ENCODE peak calls at places on chromosomes 1 and 21, in nine cellular contexts. One of them, this sample, is unnamed.

GRCh38 chr1:103365860-103366569 is 159.5 kb upstream of the RNPC3 start:
- ATAC-seq in heart left ventricle: no peak
- ATAC-seq in right lobe of liver: no peak
- ATAC-seq in upper lobe of left lung: no peak
- ATAC-seq in body of pancreas: no peak
- ATAC-seq in gastrocnemius medialis: no peak
- ATAC-seq in K562: no peak
- ATAC-seq in GM12878: no peak
- ATAC-seq in HCT116: no peak
- ATAC-seq in this sample: no peak

GRCh38 chr1:198549863-198550262 is 9.4 kb upstream of the ATP6V1G3 start:
- ATAC-seq in heart left ventricle: no peak
- ATAC-seq in right lobe of liver: peak
- ATAC-seq in upper lobe of left lung: no peak
- ATAC-seq in body of pancreas: no peak
- ATAC-seq in gastrocnemius medialis: no peak
- ATAC-seq in K562: no peak
- ATAC-seq in GM12878: peak
- ATAC-seq in HCT116: no peak
- ATAC-seq in this sample: no peak

GRCh38 chr1:95186149-95186548 is 47.9 kb upstream of the RWDD3 start:
- ATAC-seq in heart left ventricle: no peak
- ATAC-seq in right lobe of liver: no peak
- ATAC-seq in upper lobe of left lung: no peak
- ATAC-seq in body of pancreas: no peak
- ATAC-seq in gastrocnemius medialis: no peak
- ATAC-seq in K562: no peak
- ATAC-seq in GM12878: no peak
- ATAC-seq in HCT116: no peak
- ATAC-seq in this sample: no peak

GRCh38 chr21:24895885-24896734 is 711.2 kb downstream of the MRPL39 start:
- ATAC-seq in heart left ventricle: no peak
- ATAC-seq in right lobe of liver: peak
- ATAC-seq in upper lobe of left lung: no peak
- ATAC-seq in body of pancreas: no peak
- ATAC-seq in gastrocnemius medialis: no peak
- ATAC-seq in K562: no peak
- ATAC-seq in GM12878: peak
- ATAC-seq in HCT116: no peak
- ATAC-seq in this sample: no peak

GRCh38 chr1:44377925-44378784 is 23.1 kb upstream of the ERI3 start:
- ATAC-seq in heart left ventricle: no peak
- ATAC-seq in right lobe of liver: peak
- ATAC-seq in upper lobe of left lung: no peak
- ATAC-seq in body of pancreas: no peak
- ATAC-seq in gastrocnemius medialis: no peak
- ATAC-seq in K562: peak
- ATAC-seq in GM12878: peak
- ATAC-seq in HCT116: peak
- ATAC-seq in this sample: no peak

GRCh38 chr1:109866071-109866470 is 44.6 kb upstream of the CSF1 start:
- ATAC-seq in heart left ventricle: no peak
- ATAC-seq in right lobe of liver: no peak
- ATAC-seq in upper lobe of left lung: no peak
- ATAC-seq in body of pancreas: no peak
- ATAC-seq in gastrocnemius medialis: no peak
- ATAC-seq in K562: no peak
- ATAC-seq in GM12878: no peak
- ATAC-seq in HCT116: no peak
- ATAC-seq in this sample: no peak

GRCh38 chr1:231507476-231508355 is 20.8 kb upstream of the TSNAX start:
- ATAC-seq in heart left ventricle: no peak
- ATAC-seq in right lobe of liver: no peak
- ATAC-seq in upper lobe of left lung: no peak
- ATAC-seq in body of pancreas: no peak
- ATAC-seq in gastrocnemius medialis: peak
- ATAC-seq in K562: no peak
- ATAC-seq in GM12878: peak
- ATAC-seq in HCT116: no peak
- ATAC-seq in this sample: no peak

GRCh38 chr1:90526954-90527353 is 190.1 kb downstream of the BARHL2 start:
- ATAC-seq in heart left ventricle: no peak
- ATAC-seq in right lobe of liver: no peak
- ATAC-seq in upper lobe of left lung: no peak
- ATAC-seq in body of pancreas: no peak
- ATAC-seq in gastrocnemius medialis: no peak
- ATAC-seq in K562: no peak
- ATAC-seq in GM12878: peak
- ATAC-seq in HCT116: no peak
- ATAC-seq in this sample: no peak

GRCh38 chr1:207298186-207298585 is 23.3 kb upstream of the CD55 start:
- ATAC-seq in heart left ventricle: no peak
- ATAC-seq in right lobe of liver: peak
- ATAC-seq in upper lobe of left lung: peak
- ATAC-seq in body of pancreas: no peak
- ATAC-seq in gastrocnemius medialis: no peak
- ATAC-seq in K562: no peak
- ATAC-seq in GM12878: no peak
- ATAC-seq in HCT116: no peak
- ATAC-seq in this sample: no peak

GRCh38 chr1:184953600-184954219 is 20.6 kb downstream of the NIBAN1 start:
- ATAC-seq in heart left ventricle: no peak
- ATAC-seq in right lobe of liver: no peak
- ATAC-seq in upper lobe of left lung: no peak
- ATAC-seq in body of pancreas: no peak
- ATAC-seq in gastrocnemius medialis: no peak
- ATAC-seq in K562: no peak
- ATAC-seq in GM12878: no peak
- ATAC-seq in HCT116: no peak
- ATAC-seq in this sample: no peak

GRCh38 chr1:150683914-150684313 is 13.0 kb downstream of the GOLPH3L start:
- ATAC-seq in heart left ventricle: no peak
- ATAC-seq in right lobe of liver: no peak
- ATAC-seq in upper lobe of left lung: no peak
- ATAC-seq in body of pancreas: no peak
- ATAC-seq in gastrocnemius medialis: no peak
- ATAC-seq in K562: no peak
- ATAC-seq in GM12878: peak
- ATAC-seq in HCT116: no peak
- ATAC-seq in this sample: no peak

GRCh38 chr1:44675186-44675585 is 672 bp downstream of the ARMH1 start:
- ATAC-seq in heart left ventricle: no peak
- ATAC-seq in right lobe of liver: no peak
- ATAC-seq in upper lobe of left lung: no peak
- ATAC-seq in body of pancreas: no peak
- ATAC-seq in gastrocnemius medialis: no peak
- ATAC-seq in K562: no peak
- ATAC-seq in GM12878: no peak
- ATAC-seq in HCT116: no peak
- ATAC-seq in this sample: no peak

GRCh38 chr1:241677171-241677570 is 25.1 kb downstream of the WDR64 start:
- ATAC-seq in heart left ventricle: no peak
- ATAC-seq in right lobe of liver: no peak
- ATAC-seq in upper lobe of left lung: no peak
- ATAC-seq in body of pancreas: no peak
- ATAC-seq in gastrocnemius medialis: no peak
- ATAC-seq in K562: no peak
- ATAC-seq in GM12878: peak
- ATAC-seq in HCT116: no peak
- ATAC-seq in this sample: no peak

GRCh38 chr1:47840791-47841190 is 156.4 kb downstream of the TRABD2B start:
- ATAC-seq in heart left ventricle: no peak
- ATAC-seq in right lobe of liver: no peak
- ATAC-seq in upper lobe of left lung: no peak
- ATAC-seq in body of pancreas: peak
- ATAC-seq in gastrocnemius medialis: no peak
- ATAC-seq in K562: no peak
- ATAC-seq in GM12878: no peak
- ATAC-seq in HCT116: no peak
- ATAC-seq in this sample: no peak

GRCh38 chr1:3610823-3611169 is 512 bp downstream of the MEGF6 start:
- ATAC-seq in heart left ventricle: no peak
- ATAC-seq in right lobe of liver: no peak
- ATAC-seq in upper lobe of left lung: no peak
- ATAC-seq in body of pancreas: no peak
- ATAC-seq in gastrocnemius medialis: no peak
- ATAC-seq in K562: no peak
- ATAC-seq in GM12878: no peak
- ATAC-seq in HCT116: peak
- ATAC-seq in this sample: no peak

GRCh38 chr1:225815526-225816178 is 5.7 kb downstream of the EPHX1 start:
- ATAC-seq in heart left ventricle: no peak
- ATAC-seq in right lobe of liver: no peak
- ATAC-seq in upper lobe of left lung: no peak
- ATAC-seq in body of pancreas: no peak
- ATAC-seq in gastrocnemius medialis: peak
- ATAC-seq in K562: no peak
- ATAC-seq in GM12878: no peak
- ATAC-seq in HCT116: no peak
- ATAC-seq in this sample: no peak

GRCh38 chr1:225812488-225813249 is 2.7 kb downstream of the EPHX1 start:
- ATAC-seq in heart left ventricle: no peak
- ATAC-seq in right lobe of liver: no peak
- ATAC-seq in upper lobe of left lung: no peak
- ATAC-seq in body of pancreas: no peak
- ATAC-seq in gastrocnemius medialis: no peak
- ATAC-seq in K562: peak
- ATAC-seq in GM12878: no peak
- ATAC-seq in HCT116: no peak
- ATAC-seq in this sample: no peak

GRCh38 chr1:225814381-225814780 is 4.5 kb downstream of the EPHX1 start:
- ATAC-seq in heart left ventricle: no peak
- ATAC-seq in right lobe of liver: no peak
- ATAC-seq in upper lobe of left lung: no peak
- ATAC-seq in body of pancreas: no peak
- ATAC-seq in gastrocnemius medialis: no peak
- ATAC-seq in K562: no peak
- ATAC-seq in GM12878: no peak
- ATAC-seq in HCT116: no peak
- ATAC-seq in this sample: no peak

GRCh38 chr1:225811622-225812487 is 1.9 kb downstream of the EPHX1 start:
- ATAC-seq in heart left ventricle: no peak
- ATAC-seq in right lobe of liver: peak
- ATAC-seq in upper lobe of left lung: no peak
- ATAC-seq in body of pancreas: no peak
- ATAC-seq in gastrocnemius medialis: peak
- ATAC-seq in K562: no peak
- ATAC-seq in GM12878: no peak
- ATAC-seq in HCT116: no peak
- ATAC-seq in this sample: no peak

GRCh38 chr1:225813250-225813964 is 3.5 kb downstream of the EPHX1 start:
- ATAC-seq in heart left ventricle: peak
- ATAC-seq in right lobe of liver: peak
- ATAC-seq in upper lobe of left lung: peak
- ATAC-seq in body of pancreas: peak
- ATAC-seq in gastrocnemius medialis: no peak
- ATAC-seq in K562: peak
- ATAC-seq in GM12878: peak
- ATAC-seq in HCT116: no peak
- ATAC-seq in this sample: peak
- TF ChIP-seq POLR2A in heart left ventricle: no peak
- TF ChIP-seq POLR2A in right lobe of liver: peak
- TF ChIP-seq POLR2A in upper lobe of left lung: peak
- TF ChIP-seq POLR2A in body of pancreas: no peak
- TF ChIP-seq POLR2A in gastrocnemius medialis: peak
- TF ChIP-seq POLR2A in K562: no peak
- TF ChIP-seq POLR2A in GM12878: no peak
- TF ChIP-seq POLR2A in HCT116: no peak
- TF ChIP-seq POLR2A in this sample: no peak

GRCh38 chr1:180912801-180913616 is at the start of gene KIAA1614:
- ATAC-seq in heart left ventricle: peak
- ATAC-seq in right lobe of liver: peak
- ATAC-seq in upper lobe of left lung: no peak
- ATAC-seq in body of pancreas: peak
- ATAC-seq in gastrocnemius medialis: peak
- ATAC-seq in K562: no peak
- ATAC-seq in GM12878: peak
- ATAC-seq in HCT116: no peak
- ATAC-seq in this sample: peak
- TF ChIP-seq POLR2A in heart left ventricle: no peak
- TF ChIP-seq POLR2A in right lobe of liver: no peak
- TF ChIP-seq POLR2A in upper lobe of left lung: no peak
- TF ChIP-seq POLR2A in body of pancreas: no peak
- TF ChIP-seq POLR2A in gastrocnemius medialis: no peak
- TF ChIP-seq POLR2A in K562: no peak
- TF ChIP-seq POLR2A in GM12878: no peak
- TF ChIP-seq POLR2A in HCT116: no peak
- TF ChIP-seq POLR2A in this sample: peak

DNA sequence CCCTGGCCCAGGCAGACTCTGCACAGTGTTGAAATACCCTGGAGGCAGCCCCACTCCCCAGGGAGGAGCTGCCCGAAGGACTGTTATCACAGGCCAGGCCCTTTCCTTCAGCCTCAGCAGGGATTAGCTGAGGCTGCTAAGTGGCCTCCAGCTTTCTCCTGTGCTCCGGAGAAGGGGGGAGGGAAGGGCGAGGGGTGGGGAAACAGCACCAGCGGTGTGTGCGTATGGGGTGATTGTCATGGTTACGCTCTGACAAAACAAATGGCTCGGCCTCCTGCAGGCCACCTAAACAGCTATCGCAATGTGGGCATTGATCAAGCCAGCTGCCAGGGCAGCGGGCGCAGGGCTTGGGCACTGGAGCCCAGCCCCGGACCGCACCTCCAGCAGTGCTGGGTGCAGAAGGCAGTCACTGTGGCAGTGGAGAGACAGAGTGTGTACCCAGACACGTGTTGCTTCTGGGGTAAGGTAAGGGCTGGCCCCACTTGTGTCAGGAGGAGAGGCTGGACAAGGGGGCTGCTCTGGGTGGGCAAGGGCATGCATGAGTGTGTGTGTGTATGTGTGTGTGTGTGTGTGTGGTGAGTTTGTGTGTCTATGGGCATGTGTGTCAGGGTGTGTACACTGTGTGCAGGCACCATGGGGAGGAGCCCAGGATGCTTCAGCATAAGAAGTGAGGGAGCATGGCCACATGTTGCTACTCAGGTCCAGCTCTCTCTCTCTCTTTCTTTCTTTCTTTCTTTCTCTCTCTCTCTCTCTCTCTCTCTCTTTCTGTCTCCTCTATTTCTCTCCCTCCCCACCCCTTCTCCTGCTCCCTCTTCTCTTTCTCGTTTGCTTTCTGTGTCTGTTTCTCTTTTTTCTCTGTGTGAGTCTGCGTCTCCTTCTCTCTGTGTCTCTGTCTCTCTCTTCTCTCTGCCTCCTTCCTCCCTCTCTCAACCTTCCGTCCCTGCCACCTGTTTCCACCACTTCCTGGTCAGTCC is at the start of gene VWA5B1:
- ATAC-seq in heart left ventricle: no peak
- ATAC-seq in right lobe of liver: no peak
- ATAC-seq in upper lobe of left lung: peak
- ATAC-seq in body of pancreas: peak
- ATAC-seq in gastrocnemius medialis: no peak
- ATAC-seq in K562: peak
- ATAC-seq in GM12878: no peak
- ATAC-seq in HCT116: no peak
- ATAC-seq in this sample: no peak
- TF ChIP-seq POLR2A in heart left ventricle: no peak
- TF ChIP-seq POLR2A in right lobe of liver: no peak
- TF ChIP-seq POLR2A in upper lobe of left lung: no peak
- TF ChIP-seq POLR2A in body of pancreas: no peak
- TF ChIP-seq POLR2A in gastrocnemius medialis: no peak
- TF ChIP-seq POLR2A in K562: no peak
- TF ChIP-seq POLR2A in GM12878: no peak
- TF ChIP-seq POLR2A in HCT116: no peak
- TF ChIP-seq POLR2A in this sample: no peak

GRCh38 chr1:155062702-155063411 is 683 bp upstream of the EFNA4 start:
- ATAC-seq in heart left ventricle: no peak
- ATAC-seq in right lobe of liver: peak
- ATAC-seq in upper lobe of left lung: peak
- ATAC-seq in body of pancreas: peak
- ATAC-seq in gastrocnemius medialis: no peak
- ATAC-seq in K562: peak
- ATAC-seq in GM12878: peak
- ATAC-seq in HCT116: peak
- ATAC-seq in this sample: peak
- TF ChIP-seq POLR2A in heart left ventricle: no peak
- TF ChIP-seq POLR2A in right lobe of liver: no peak
- TF ChIP-seq POLR2A in upper lobe of left lung: no peak
- TF ChIP-seq POLR2A in body of pancreas: no peak
- TF ChIP-seq POLR2A in gastrocnemius medialis: no peak
- TF ChIP-seq POLR2A in K562: no peak
- TF ChIP-seq POLR2A in GM12878: no peak
- TF ChIP-seq POLR2A in HCT116: no peak
- TF ChIP-seq POLR2A in this sample: no peak

This sample was measured in gastroesophageal sphincter.